ENCODE peak calls at places on chromosomes 12 and 14, in eight cellular contexts. One of them, this sample, is unnamed.

GRCh38 chr12:27870939-27871338 is 90.9 kb upstream of the MANSC4 start:
- DNase-seq in HCT116: no peak
- DNase-seq in CD8-positive, alpha-beta T cell: no peak
- DNase-seq in GM10248: no peak
- DNase-seq in WTC11: no peak
- DNase-seq in AG10803: peak
- DNase-seq in AG09309: peak
- DNase-seq in CD4-positive, alpha-beta T cell: no peak
- DNase-seq in this sample: no peak

GRCh38 chr12:24127919-24128721 is 178.7 kb upstream of the SOX5 start:
- DNase-seq in CD8-positive, alpha-beta T cell: no peak
- DNase-seq in AG09309: no peak
- DNase-seq in WTC11: no peak
- DNase-seq in GM10248: peak
- DNase-seq in AG10803: no peak
- DNase-seq in HCT116: no peak
- DNase-seq in CD4-positive, alpha-beta T cell: no peak
- DNase-seq in this sample: peak

GRCh38 chr12:8031872-8032241 is 659 bp upstream of the FOXJ2 start:
- DNase-seq in WTC11: no peak
- DNase-seq in AG09309: no peak
- DNase-seq in CD8-positive, alpha-beta T cell: no peak
- DNase-seq in AG10803: peak
- DNase-seq in HCT116: no peak
- DNase-seq in CD4-positive, alpha-beta T cell: no peak
- DNase-seq in GM10248: no peak
- DNase-seq in this sample: no peak

GRCh38 chr14:26820101-26820500 is 222.3 kb upstream of the NOVA1 start:
- DNase-seq in GM10248: no peak
- DNase-seq in WTC11: no peak
- DNase-seq in AG09309: no peak
- DNase-seq in AG10803: no peak
- DNase-seq in CD4-positive, alpha-beta T cell: no peak
- DNase-seq in CD8-positive, alpha-beta T cell: no peak
- DNase-seq in HCT116: no peak
- DNase-seq in this sample: no peak

GRCh38 chr12:118332511-118332910 is 40.2 kb downstream of the TAOK3 start:
- DNase-seq in WTC11: no peak
- DNase-seq in AG10803: no peak
- DNase-seq in CD8-positive, alpha-beta T cell: no peak
- DNase-seq in GM10248: no peak
- DNase-seq in AG09309: no peak
- DNase-seq in HCT116: no peak
- DNase-seq in CD4-positive, alpha-beta T cell: no peak
- DNase-seq in this sample: no peak

GRCh38 chr14:76168531-76168930 is 16.8 kb downstream of the GPATCH2L start:
- DNase-seq in HCT116: no peak
- DNase-seq in CD4-positive, alpha-beta T cell: no peak
- DNase-seq in AG09309: no peak
- DNase-seq in WTC11: no peak
- DNase-seq in GM10248: no peak
- DNase-seq in CD8-positive, alpha-beta T cell: no peak
- DNase-seq in AG10803: no peak
- DNase-seq in this sample: no peak

GRCh38 chr12:118999107-118999506 is 17.8 kb downstream of the SRRM4 start:
- DNase-seq in GM10248: no peak
- DNase-seq in HCT116: no peak
- DNase-seq in CD8-positive, alpha-beta T cell: no peak
- DNase-seq in CD4-positive, alpha-beta T cell: no peak
- DNase-seq in WTC11: no peak
- DNase-seq in AG09309: no peak
- DNase-seq in AG10803: no peak
- DNase-seq in this sample: no peak

GRCh38 chr12:106750524-106750923 is 24.0 kb upstream of the RIC8B start:
- DNase-seq in WTC11: no peak
- DNase-seq in HCT116: no peak
- DNase-seq in AG09309: no peak
- DNase-seq in GM10248: no peak
- DNase-seq in CD4-positive, alpha-beta T cell: no peak
- DNase-seq in CD8-positive, alpha-beta T cell: no peak
- DNase-seq in AG10803: no peak
- DNase-seq in this sample: no peak

GRCh38 chr12:65930114-65930828 is 106.0 kb downstream of the HMGA2 start:
- DNase-seq in CD8-positive, alpha-beta T cell: no peak
- DNase-seq in AG09309: no peak
- DNase-seq in GM10248: no peak
- DNase-seq in AG10803: no peak
- DNase-seq in HCT116: no peak
- DNase-seq in CD4-positive, alpha-beta T cell: no peak
- DNase-seq in WTC11: no peak
- DNase-seq in this sample: no peak

GRCh38 chr14:56378046-56378445 is 201.6 kb upstream of the TMEM260 start:
- DNase-seq in GM10248: no peak
- DNase-seq in HCT116: no peak
- DNase-seq in AG09309: no peak
- DNase-seq in AG10803: no peak
- DNase-seq in WTC11: no peak
- DNase-seq in CD4-positive, alpha-beta T cell: no peak
- DNase-seq in CD8-positive, alpha-beta T cell: no peak
- DNase-seq in this sample: no peak

GRCh38 chr14:90777358-90777757 is 38.9 kb downstream of the TTC7B start:
- DNase-seq in AG10803: no peak
- DNase-seq in CD4-positive, alpha-beta T cell: no peak
- DNase-seq in WTC11: no peak
- DNase-seq in HCT116: no peak
- DNase-seq in CD8-positive, alpha-beta T cell: no peak
- DNase-seq in AG09309: no peak
- DNase-seq in GM10248: no peak
- DNase-seq in this sample: no peak

GRCh38 chr14:61470261-61470953 is 149.0 kb downstream of the PRKCH start:
- DNase-seq in CD4-positive, alpha-beta T cell: no peak
- DNase-seq in WTC11: peak
- DNase-seq in HCT116: no peak
- DNase-seq in AG09309: peak
- DNase-seq in CD8-positive, alpha-beta T cell: no peak
- DNase-seq in AG10803: peak
- DNase-seq in GM10248: no peak
- DNase-seq in this sample: no peak

GRCh38 chr14:22190411-22191191 is 398.4 kb downstream of the DAD1 start:
- DNase-seq in GM10248: no peak
- DNase-seq in WTC11: no peak
- DNase-seq in HCT116: no peak
- DNase-seq in AG10803: no peak
- DNase-seq in CD4-positive, alpha-beta T cell: no peak
- DNase-seq in AG09309: no peak
- DNase-seq in CD8-positive, alpha-beta T cell: no peak
- DNase-seq in this sample: no peak

GRCh38 chr12:6337958-6338406 is 3.9 kb downstream of the TNFRSF1A start:
- DNase-seq in AG09309: no peak
- DNase-seq in AG10803: peak
- DNase-seq in WTC11: no peak
- DNase-seq in CD4-positive, alpha-beta T cell: no peak
- DNase-seq in GM10248: no peak
- DNase-seq in CD8-positive, alpha-beta T cell: peak
- DNase-seq in HCT116: no peak
- DNase-seq in this sample: no peak

GRCh38 chr12:79402626-79403025 is 288.1 kb downstream of the PAWR start:
- DNase-seq in CD4-positive, alpha-beta T cell: no peak
- DNase-seq in AG09309: peak
- DNase-seq in CD8-positive, alpha-beta T cell: no peak
- DNase-seq in HCT116: no peak
- DNase-seq in GM10248: no peak
- DNase-seq in AG10803: peak
- DNase-seq in WTC11: no peak
- DNase-seq in this sample: no peak

GRCh38 chr12:42589465-42590323 is at the start of gene PRICKLE1:
- DNase-seq in CD4-positive, alpha-beta T cell: no peak
- DNase-seq in AG09309: no peak
- DNase-seq in WTC11: peak
- DNase-seq in HCT116: no peak
- DNase-seq in AG10803: peak
- DNase-seq in GM10248: peak
- DNase-seq in CD8-positive, alpha-beta T cell: no peak
- DNase-seq in this sample: no peak

GRCh38 chr14:49921401-49921800 is 28.5 kb downstream of the ARF6 start:
- DNase-seq in HCT116: no peak
- DNase-seq in CD8-positive, alpha-beta T cell: no peak
- DNase-seq in AG10803: no peak
- DNase-seq in WTC11: no peak
- DNase-seq in CD4-positive, alpha-beta T cell: no peak
- DNase-seq in GM10248: no peak
- DNase-seq in AG09309: no peak
- DNase-seq in this sample: no peak

GRCh38 chr12:117037296-117038022 is 61.8 kb downstream of the TESC start:
- DNase-seq in HCT116: no peak
- DNase-seq in WTC11: no peak
- DNase-seq in GM10248: no peak
- DNase-seq in CD8-positive, alpha-beta T cell: no peak
- DNase-seq in AG09309: no peak
- DNase-seq in CD4-positive, alpha-beta T cell: no peak
- DNase-seq in AG10803: no peak
- DNase-seq in this sample: no peak

GRCh38 chr14:51860836-51861583 is 598 bp downstream of the GNG2 start:
- DNase-seq in WTC11: no peak
- DNase-seq in HCT116: no peak
- DNase-seq in CD8-positive, alpha-beta T cell: no peak
- DNase-seq in AG10803: no peak
- DNase-seq in AG09309: no peak
- DNase-seq in GM10248: no peak
- DNase-seq in CD4-positive, alpha-beta T cell: no peak
- DNase-seq in this sample: no peak

GRCh38 chr12:114933428-114934160 is 249.6 kb upstream of the TBX3 start:
- DNase-seq in AG10803: peak
- DNase-seq in AG09309: peak
- DNase-seq in HCT116: peak
- DNase-seq in WTC11: no peak
- DNase-seq in CD8-positive, alpha-beta T cell: no peak
- DNase-seq in GM10248: no peak
- DNase-seq in CD4-positive, alpha-beta T cell: no peak
- DNase-seq in this sample: no peak

GRCh38 chr12:59088673-59089072 is 168.4 kb upstream of the LRIG3 start:
- DNase-seq in CD4-positive, alpha-beta T cell: no peak
- DNase-seq in GM10248: no peak
- DNase-seq in AG09309: peak
- DNase-seq in CD8-positive, alpha-beta T cell: no peak
- DNase-seq in AG10803: peak
- DNase-seq in HCT116: no peak
- DNase-seq in WTC11: no peak
- DNase-seq in this sample: no peak

GRCh38 chr14:70259420-70259819 is 70.7 kb upstream of the SLC8A3 start:
- DNase-seq in CD4-positive, alpha-beta T cell: no peak
- DNase-seq in AG10803: no peak
- DNase-seq in WTC11: no peak
- DNase-seq in GM10248: no peak
- DNase-seq in CD8-positive, alpha-beta T cell: no peak
- DNase-seq in AG09309: no peak
- DNase-seq in HCT116: no peak
- DNase-seq in this sample: no peak

GRCh38 chr14:70254476-70254961 is 65.8 kb upstream of the SLC8A3 start:
- DNase-seq in AG09309: no peak
- DNase-seq in CD4-positive, alpha-beta T cell: no peak
- DNase-seq in HCT116: no peak
- DNase-seq in AG10803: peak
- DNase-seq in CD8-positive, alpha-beta T cell: no peak
- DNase-seq in GM10248: peak
- DNase-seq in WTC11: peak
- DNase-seq in this sample: no peak

GRCh38 chr14:70257526-70257925 is 68.8 kb upstream of the SLC8A3 start:
- DNase-seq in WTC11: peak
- DNase-seq in CD4-positive, alpha-beta T cell: no peak
- DNase-seq in GM10248: peak
- DNase-seq in AG09309: no peak
- DNase-seq in AG10803: no peak
- DNase-seq in HCT116: peak
- DNase-seq in CD8-positive, alpha-beta T cell: no peak
- DNase-seq in this sample: no peak
- TF ChIP-seq CTCF in WTC11: peak
- TF ChIP-seq CTCF in CD4-positive, alpha-beta T cell: no peak
- TF ChIP-seq CTCF in GM10248: no peak
- TF ChIP-seq CTCF in AG09309: peak
- TF ChIP-seq CTCF in AG10803: peak
- TF ChIP-seq CTCF in HCT116: peak
- TF ChIP-seq CTCF in CD8-positive, alpha-beta T cell: no peak
- TF ChIP-seq CTCF in this sample: peak

DNA sequence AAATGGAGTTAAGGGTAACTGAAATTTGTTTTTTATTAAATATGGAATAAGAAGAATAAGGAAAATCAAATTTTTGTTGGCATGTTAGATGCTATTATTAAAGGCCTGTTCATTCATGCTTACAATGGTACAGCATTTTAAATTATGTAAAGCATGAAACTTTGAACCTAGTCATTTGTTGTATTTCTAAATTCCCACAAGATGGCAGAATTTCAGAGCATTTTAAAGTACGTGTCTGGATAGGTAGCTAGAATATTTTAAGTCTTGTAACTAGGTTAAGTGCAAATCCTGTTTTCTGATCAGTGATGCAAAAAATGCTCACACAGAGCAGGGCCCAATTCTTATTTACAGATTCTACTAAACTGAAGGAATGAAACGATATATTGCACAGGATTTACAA is 585.6 kb upstream of the MIS18BP1 start:
- DNase-seq in AG09309: no peak
- DNase-seq in WTC11: no peak
- DNase-seq in CD8-positive, alpha-beta T cell: no peak
- DNase-seq in CD4-positive, alpha-beta T cell: no peak
- DNase-seq in AG10803: no peak
- DNase-seq in GM10248: no peak
- DNase-seq in HCT116: no peak
- DNase-seq in this sample: peak
- TF ChIP-seq CTCF in AG09309: no peak
- TF ChIP-seq CTCF in WTC11: no peak
- TF ChIP-seq CTCF in CD8-positive, alpha-beta T cell: no peak
- TF ChIP-seq CTCF in CD4-positive, alpha-beta T cell: no peak
- TF ChIP-seq CTCF in AG10803: no peak
- TF ChIP-seq CTCF in GM10248: peak
- TF ChIP-seq CTCF in HCT116: no peak
- TF ChIP-seq CTCF in this sample: peak

DNA sequence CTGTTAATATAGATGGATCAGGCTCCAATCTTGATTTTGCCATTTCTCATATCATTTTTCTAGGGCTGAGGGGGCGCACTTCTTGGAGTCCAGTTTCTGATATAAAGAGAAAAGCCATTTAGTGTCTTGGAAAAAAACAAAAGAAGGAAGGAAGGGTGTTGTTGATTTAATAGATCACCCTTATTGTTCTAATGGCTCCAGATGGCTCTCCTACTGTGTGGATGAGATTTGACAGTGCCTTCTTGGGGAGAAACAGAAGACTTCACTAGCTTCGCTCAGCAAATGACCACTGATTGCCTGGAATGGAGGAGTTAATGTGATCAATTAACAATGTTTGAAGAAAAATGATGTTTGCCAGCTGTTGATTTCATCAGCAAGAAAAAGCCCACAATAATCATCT is 216.1 kb downstream of the APAF1 start:
- DNase-seq in CD8-positive, alpha-beta T cell: no peak
- DNase-seq in WTC11: no peak
- DNase-seq in GM10248: no peak
- DNase-seq in HCT116: no peak
- DNase-seq in AG09309: no peak
- DNase-seq in CD4-positive, alpha-beta T cell: no peak
- DNase-seq in AG10803: no peak
- DNase-seq in this sample: no peak
- TF ChIP-seq CTCF in CD8-positive, alpha-beta T cell: no peak
- TF ChIP-seq CTCF in WTC11: no peak
- TF ChIP-seq CTCF in GM10248: no peak
- TF ChIP-seq CTCF in HCT116: no peak
- TF ChIP-seq CTCF in AG09309: no peak
- TF ChIP-seq CTCF in CD4-positive, alpha-beta T cell: no peak
- TF ChIP-seq CTCF in AG10803: no peak
- TF ChIP-seq CTCF in this sample: no peak

GRCh38 chr12:2384533-2385328 is 331.9 kb downstream of the CACNA1C start:
- DNase-seq in GM10248: no peak
- DNase-seq in AG10803: peak
- DNase-seq in WTC11: no peak
- DNase-seq in HCT116: no peak
- DNase-seq in AG09309: peak
- DNase-seq in CD4-positive, alpha-beta T cell: no peak
- DNase-seq in CD8-positive, alpha-beta T cell: no peak
- DNase-seq in this sample: no peak
- TF ChIP-seq CTCF in GM10248: no peak
- TF ChIP-seq CTCF in AG10803: peak
- TF ChIP-seq CTCF in WTC11: no peak
- TF ChIP-seq CTCF in HCT116: no peak
- TF ChIP-seq CTCF in AG09309: peak
- TF ChIP-seq CTCF in CD4-positive, alpha-beta T cell: no peak
- TF ChIP-seq CTCF in CD8-positive, alpha-beta T cell: no peak
- TF ChIP-seq CTCF in this sample: no peak